ENCODE peak calls at places on chromosomes 12 and 14, in five cellular contexts. One of them, this sample, is unnamed.

GRCh38 chr12:30823140-30823669 is 68.5 kb upstream of the CAPRIN2 start:
- DNase-seq in GM23338: peak; percentile 72
- DNase-seq in PC-3: no peak
- DNase-seq in GM23248: peak; percentile 51
- DNase-seq in HCT116: no peak
- DNase-seq in this sample: peak; percentile 59

GRCh38 chr14:36941783-36942521 is 230.5 kb downstream of the SLC25A21 start:
- DNase-seq in PC-3: peak; percentile 88
- DNase-seq in GM23248: peak; percentile 71
- DNase-seq in GM23338: peak; percentile 71
- DNase-seq in HCT116: peak; percentile 60
- DNase-seq in this sample: peak; percentile 76

GRCh38 chr12:84757978-84758377 is 154.6 kb downstream of the SLC6A15 start:
- DNase-seq in GM23338: no peak
- DNase-seq in PC-3: peak; percentile 6
- DNase-seq in HCT116: no peak
- DNase-seq in GM23248: peak; percentile 90
- DNase-seq in this sample: no peak

GRCh38 chr12:5989621-5990020 is 44.6 kb upstream of the ANO2 start:
- DNase-seq in PC-3: no peak
- DNase-seq in HCT116: no peak
- DNase-seq in GM23338: no peak
- DNase-seq in GM23248: no peak
- DNase-seq in this sample: no peak

GRCh38 chr14:101119830-101120571 is 216.5 kb upstream of the RTL1 start:
- DNase-seq in GM23338: peak; percentile 34
- DNase-seq in HCT116: no peak
- DNase-seq in GM23248: peak; percentile 10
- DNase-seq in PC-3: no peak
- DNase-seq in this sample: peak; percentile 42

GRCh38 chr12:62446741-62447452 is 19.7 kb upstream of the MON2 start:
- DNase-seq in PC-3: no peak
- DNase-seq in GM23338: no peak
- DNase-seq in HCT116: no peak
- DNase-seq in GM23248: no peak
- DNase-seq in this sample: no peak

GRCh38 chr14:31962920-31963319 is 114.2 kb upstream of the ARHGAP5 start:
- DNase-seq in PC-3: no peak
- DNase-seq in GM23338: no peak
- DNase-seq in HCT116: no peak
- DNase-seq in GM23248: no peak
- DNase-seq in this sample: peak; percentile 56

GRCh38 chr12:53048033-53048779 is 1.7 kb upstream of the TNS2 start:
- DNase-seq in HCT116: no peak
- DNase-seq in GM23248: peak; percentile 59
- DNase-seq in GM23338: peak; percentile 47
- DNase-seq in PC-3: peak; percentile 62
- DNase-seq in this sample: peak; percentile 49

GRCh38 chr12:61923152-61923551 is 337.1 kb upstream of the USP15 start:
- DNase-seq in GM23248: no peak
- DNase-seq in GM23338: no peak
- DNase-seq in PC-3: no peak
- DNase-seq in HCT116: no peak
- DNase-seq in this sample: no peak

GRCh38 chr12:103495158-103495782 is 498 bp downstream of the C12orf42 start:
- DNase-seq in GM23248: no peak
- DNase-seq in PC-3: no peak
- DNase-seq in GM23338: peak; percentile 84
- DNase-seq in HCT116: no peak
- DNase-seq in this sample: peak; percentile 89

GRCh38 chr12:3278681-3279414 is 201.7 kb downstream of the TSPAN9 start:
- DNase-seq in PC-3: no peak
- DNase-seq in GM23338: no peak
- DNase-seq in HCT116: no peak
- DNase-seq in GM23248: peak; percentile 29
- DNase-seq in this sample: no peak

GRCh38 chr12:6946033-6946919 is 2.5 kb downstream of the C12orf57 start:
- DNase-seq in HCT116: peak; percentile 96
- DNase-seq in GM23248: no peak
- DNase-seq in GM23338: peak; percentile 95
- DNase-seq in PC-3: peak; percentile 94
- DNase-seq in this sample: peak; percentile 82

GRCh38 chr12:92539966-92540791 is 162.6 kb upstream of the PLEKHG7 start:
- DNase-seq in GM23248: no peak
- DNase-seq in HCT116: no peak
- DNase-seq in PC-3: no peak
- DNase-seq in GM23338: peak; percentile 41
- DNase-seq in this sample: peak; percentile 73

GRCh38 chr12:52223411-52224039 is 9.5 kb upstream of the KRT7 start:
- DNase-seq in HCT116: no peak
- DNase-seq in GM23338: no peak
- DNase-seq in PC-3: peak; percentile 47
- DNase-seq in GM23248: peak; percentile 75
- DNase-seq in this sample: no peak

GRCh38 chr12:3199551-3200031 is 122.4 kb downstream of the TSPAN9 start:
- DNase-seq in GM23338: peak; percentile 70
- DNase-seq in GM23248: peak; percentile 56
- DNase-seq in PC-3: peak; percentile 5
- DNase-seq in HCT116: no peak
- DNase-seq in this sample: peak; percentile 69

DNA sequence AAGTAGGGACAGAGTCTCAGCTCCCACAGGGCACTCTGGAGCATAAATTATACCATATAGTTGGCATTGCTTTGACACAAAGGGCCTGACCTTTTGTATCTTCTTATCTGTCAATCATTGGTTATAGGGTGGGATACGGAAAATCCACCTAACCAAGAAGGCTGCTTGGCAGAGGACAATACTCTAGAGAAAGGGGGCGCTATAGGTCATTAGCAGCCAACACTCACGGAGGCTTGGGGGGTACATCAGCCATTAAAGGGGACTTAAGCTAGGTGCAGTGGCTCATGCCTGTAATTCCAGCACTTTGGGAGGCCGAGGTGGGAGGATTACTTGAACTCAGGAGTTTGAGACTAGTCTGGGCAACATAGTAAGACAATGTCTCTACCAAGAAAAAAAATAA is 22.9 kb downstream of the SPTSSA start:
- DNase-seq in GM23248: no peak
- DNase-seq in HCT116: no peak
- DNase-seq in PC-3: no peak
- DNase-seq in GM23338: peak; percentile 75
- DNase-seq in this sample: no peak
- TF ChIP-seq EZH2phosphoT487 in GM23248: no peak
- TF ChIP-seq EZH2phosphoT487 in HCT116: no peak
- TF ChIP-seq EZH2phosphoT487 in PC-3: no peak
- TF ChIP-seq EZH2phosphoT487 in GM23338: no peak
- TF ChIP-seq EZH2phosphoT487 in this sample: no peak

GRCh38 chr12:74537126-74537706 is 419 bp upstream of the ATXN7L3B start:
- DNase-seq in HCT116: peak; percentile 50
- DNase-seq in PC-3: peak; percentile 75
- DNase-seq in GM23338: peak; percentile 62
- DNase-seq in GM23248: peak; percentile 78
- DNase-seq in this sample: peak; percentile 41
- TF ChIP-seq EZH2phosphoT487 in HCT116: no peak
- TF ChIP-seq EZH2phosphoT487 in PC-3: no peak
- TF ChIP-seq EZH2phosphoT487 in GM23338: no peak
- TF ChIP-seq EZH2phosphoT487 in GM23248: no peak
- TF ChIP-seq EZH2phosphoT487 in this sample: no peak

DNA sequence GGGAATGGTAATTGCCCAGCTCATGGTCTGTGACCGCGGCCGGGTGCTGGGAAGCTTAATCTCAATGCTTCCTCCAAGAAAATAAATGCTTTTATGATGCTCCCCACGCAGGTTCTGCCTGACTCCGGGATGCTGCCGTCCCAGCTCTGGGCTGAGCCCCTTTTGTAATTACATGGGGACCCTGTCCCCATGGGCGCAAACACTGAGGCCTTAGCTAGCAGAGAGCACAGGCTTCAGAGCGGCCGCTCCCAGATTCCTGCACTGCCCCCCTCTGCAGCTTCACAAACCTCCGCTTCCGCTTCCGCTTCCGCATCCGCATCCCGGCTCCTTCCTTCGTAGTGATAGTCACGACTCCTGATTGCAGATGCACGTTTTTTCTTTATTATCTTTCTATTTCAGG is 129.5 kb downstream of the KIF26A start:
- DNase-seq in HCT116: no peak
- DNase-seq in GM23338: peak; percentile 36
- DNase-seq in PC-3: no peak
- DNase-seq in GM23248: peak; percentile 4
- DNase-seq in this sample: no peak
- TF ChIP-seq EZH2phosphoT487 in HCT116: no peak
- TF ChIP-seq EZH2phosphoT487 in GM23338: no peak
- TF ChIP-seq EZH2phosphoT487 in PC-3: no peak
- TF ChIP-seq EZH2phosphoT487 in GM23248: no peak
- TF ChIP-seq EZH2phosphoT487 in this sample: no peak

DNA sequence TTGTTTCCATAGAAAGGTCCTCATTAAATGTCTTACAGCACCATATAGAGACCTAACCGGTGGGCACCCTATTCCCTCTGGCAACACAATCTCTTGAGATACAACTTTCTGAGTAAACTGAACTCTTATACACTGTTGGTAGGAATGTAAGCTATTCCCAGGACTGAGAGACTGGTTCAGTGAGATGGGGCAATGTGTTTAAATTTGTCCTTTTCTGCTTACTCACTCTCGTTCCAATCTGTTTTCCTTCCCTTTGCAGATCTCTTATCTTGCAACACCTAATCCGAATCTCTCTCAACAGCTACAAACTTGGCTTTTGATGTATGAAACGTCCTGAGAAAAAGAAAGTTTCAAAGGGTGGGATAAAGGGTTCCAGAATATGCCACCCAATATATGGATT is 26.1 kb upstream of the ETV6 start:
- DNase-seq in PC-3: no peak
- DNase-seq in GM23248: no peak
- DNase-seq in HCT116: no peak
- DNase-seq in GM23338: no peak
- DNase-seq in this sample: no peak
- TF ChIP-seq EZH2phosphoT487 in PC-3: no peak
- TF ChIP-seq EZH2phosphoT487 in GM23248: no peak
- TF ChIP-seq EZH2phosphoT487 in HCT116: no peak
- TF ChIP-seq EZH2phosphoT487 in GM23338: no peak
- TF ChIP-seq EZH2phosphoT487 in this sample: no peak

GRCh38 chr12:75960086-75960910 is 71.3 kb downstream of the PHLDA1 start:
- DNase-seq in GM23338: peak; percentile 89
- DNase-seq in GM23248: no peak
- DNase-seq in PC-3: no peak
- DNase-seq in HCT116: no peak
- DNase-seq in this sample: no peak
- TF ChIP-seq EZH2phosphoT487 in GM23338: no peak
- TF ChIP-seq EZH2phosphoT487 in GM23248: no peak
- TF ChIP-seq EZH2phosphoT487 in PC-3: no peak
- TF ChIP-seq EZH2phosphoT487 in HCT116: no peak
- TF ChIP-seq EZH2phosphoT487 in this sample: no peak

GRCh38 chr14:105862581-105863239 is 336.3 kb downstream of the TMEM121 start:
- DNase-seq in HCT116: no peak
- DNase-seq in PC-3: no peak
- DNase-seq in GM23338: no peak
- DNase-seq in GM23248: no peak
- DNase-seq in this sample: no peak

GRCh38 chr14:105861985-105862465 is 335.6 kb downstream of the TMEM121 start:
- DNase-seq in HCT116: no peak
- DNase-seq in GM23338: no peak
- DNase-seq in GM23248: no peak
- DNase-seq in PC-3: no peak
- DNase-seq in this sample: no peak

GRCh38 chr14:105864651-105865265 is 338.4 kb downstream of the TMEM121 start:
- DNase-seq in GM23248: no peak
- DNase-seq in GM23338: no peak
- DNase-seq in HCT116: no peak
- DNase-seq in PC-3: no peak
- DNase-seq in this sample: no peak

GRCh38 chr14:105864116-105864515 is 337.7 kb downstream of the TMEM121 start:
- DNase-seq in GM23338: no peak
- DNase-seq in GM23248: no peak
- DNase-seq in PC-3: no peak
- DNase-seq in HCT116: no peak
- DNase-seq in this sample: no peak

GRCh38 chr14:105863296-105864108 is 337.1 kb downstream of the TMEM121 start:
- DNase-seq in PC-3: no peak
- DNase-seq in HCT116: no peak
- DNase-seq in GM23338: no peak
- DNase-seq in GM23248: no peak
- DNase-seq in this sample: no peak
- TF ChIP-seq EZH2phosphoT487 in PC-3: no peak
- TF ChIP-seq EZH2phosphoT487 in HCT116: no peak
- TF ChIP-seq EZH2phosphoT487 in GM23338: no peak
- TF ChIP-seq EZH2phosphoT487 in GM23248: no peak
- TF ChIP-seq EZH2phosphoT487 in this sample: no peak

GRCh38 chr14:51395361-51395849 is 155.4 kb downstream of the TMX1 start:
- DNase-seq in HCT116: no peak
- DNase-seq in PC-3: peak; percentile 71
- DNase-seq in GM23248: peak; percentile 78
- DNase-seq in GM23338: peak; percentile 26
- DNase-seq in this sample: peak; percentile 37
- TF ChIP-seq EZH2phosphoT487 in HCT116: no peak
- TF ChIP-seq EZH2phosphoT487 in PC-3: no peak
- TF ChIP-seq EZH2phosphoT487 in GM23248: no peak
- TF ChIP-seq EZH2phosphoT487 in GM23338: no peak
- TF ChIP-seq EZH2phosphoT487 in this sample: no peak

This sample was measured in neural progenitor cell.